ENCODE peak calls at places on chromosomes 12 and 14, in nine cellular contexts. K is fibroblast of mammary gland; W is hepatocyte; B is NCI-H226; X is Jurkat, Clone E6-1; L is omental fat pad; H is COR-L47; D is neural crest cell; E is T-cell. U is an unnamed sample.

GRCh38 chr12:123167329-123167728 is 16.4 kb upstream of the PITPNM2 start:
- DNase-seq in K (no peak), W (no peak), B (no peak), X (no peak), L (no peak), H (no peak), D (no peak), E (no peak), U (peak; percentile 55)

GRCh38 chr12:94768398-94769039 is 118.2 kb upstream of the TMCC3 start:
- DNase-seq in K (no peak), W (no peak), B (no peak), X (no peak), L (no peak), H (no peak), D (no peak), E (no peak), U (no peak)

GRCh38 chr12:111569363-111570089 is 29.6 kb downstream of the ATXN2 start:
- DNase-seq in K (no peak), W (no peak), B (no peak), X (no peak), L (no peak), H (no peak), D (no peak), E (no peak), U (no peak)

GRCh38 chr14:51261151-51261550 is 21.1 kb downstream of the TMX1 start:
- DNase-seq in K (no peak), W (no peak), B (no peak), X (no peak), L (no peak), H (no peak), D (no peak), E (no peak), U (no peak)

GRCh38 chr14:68761391-68761790 is 31.5 kb downstream of the ZFP36L1 start:
- DNase-seq in K (no peak), W (no peak), B (no peak), X (no peak), L (no peak), H (no peak), D (no peak), E (no peak), U (no peak)

GRCh38 chr12:53806689-53807088 is 54.9 kb upstream of the CISTR start:
- DNase-seq in K (peak; percentile 77), W (peak; percentile 38), B (no peak), X (no peak), L (no peak), H (no peak), D (no peak), E (no peak), U (no peak)

GRCh38 chr12:48104531-48104930 is 1.3 kb downstream of the SENP1 start:
- DNase-seq in K (no peak), W (no peak), B (no peak), X (no peak), L (no peak), H (no peak), D (no peak), E (no peak), U (no peak)

GRCh38 chr14:24398298-24398942 is 383 bp upstream of the NYNRIN start:
- DNase-seq in K (no peak), W (peak; percentile 73), B (no peak), X (no peak), L (no peak), H (no peak), D (no peak), E (no peak), U (no peak)

GRCh38 chr12:82970614-82971013 is 283.9 kb downstream of the TMTC2 start:
- DNase-seq in K (no peak), W (no peak), B (no peak), X (no peak), L (no peak), H (no peak), D (no peak), E (no peak), U (no peak)

GRCh38 chr12:81683881-81684280 is 75.3 kb downstream of the PPFIA2 start:
- DNase-seq in K (no peak), W (no peak), B (no peak), X (no peak), L (no peak), H (no peak), D (no peak), E (no peak), U (no peak)

GRCh38 chr12:80849367-80849766 is 88.4 kb downstream of the LIN7A start:
- DNase-seq in K (no peak), W (no peak), B (no peak), X (no peak), L (no peak), H (no peak), D (no peak), E (no peak), U (no peak)

GRCh38 chr14:68922201-68922613 is 56.9 kb downstream of the ACTN1 start:
- DNase-seq in K (no peak), W (no peak), B (no peak), X (no peak), L (no peak), H (no peak), D (no peak), E (no peak), U (no peak)

GRCh38 chr12:123931686-123932321 is 40.8 kb downstream of the CCDC92 start:
- DNase-seq in K (no peak), W (no peak), B (no peak), X (peak; percentile 93), L (no peak), H (no peak), D (no peak), E (peak; percentile 59), U (no peak)

GRCh38 chr12:109592195-109592904 is 18.8 kb downstream of the MVK start:
- DNase-seq in K (no peak), W (no peak), B (no peak), X (no peak), L (no peak), H (no peak), D (no peak), E (no peak), U (no peak)

GRCh38 chr14:30015471-30015870 is 87.8 kb upstream of the PRKD1 start:
- DNase-seq in K (peak; percentile 20), W (no peak), B (no peak), X (no peak), L (no peak), H (no peak), D (no peak), E (no peak), U (no peak)

GRCh38 chr14:23047042-23047634 is 5.1 kb downstream of the PSMB11 start:
- DNase-seq in K (no peak), W (no peak), B (peak; percentile 74), X (no peak), L (no peak), H (no peak), D (no peak), E (no peak), U (no peak)

GRCh38 chr12:132249747-132250478 is 79.5 kb downstream of the GALNT9 start:
- DNase-seq in K (no peak), W (no peak), B (no peak), X (no peak), L (no peak), H (no peak), D (no peak), E (no peak), U (no peak)

GRCh38 chr12:51156366-51156765 is 16.6 kb downstream of the TFCP2 start:
- DNase-seq in K (no peak), W (no peak), B (no peak), X (no peak), L (no peak), H (no peak), D (no peak), E (no peak), U (no peak)

GRCh38 chr14:32603992-32604391 is 274.9 kb downstream of the AKAP6 start:
- DNase-seq in K (no peak), W (no peak), B (no peak), X (no peak), L (no peak), H (no peak), D (no peak), E (no peak), U (no peak)

U was measured in HepG2.